ENCODE peak calls at places on chromosome 20, in seven cellular contexts. G is effector CD8-positive, alpha-beta T cell; A is endodermal cell; I is A172; C is ELR; X is nephron progenitor cell; K is body of pancreas. B is an unnamed sample.

GRCh38 chr20:51412991-51413471 is 129.5 kb downstream of the NFATC2 start:
- DNase-seq in G (no peak), A (peak), I (no peak), C (peak), X (no peak), K (no peak), B (peak)

GRCh38 chr20:346640-347316 is at the start of gene NRSN2:
- DNase-seq in G (no peak), A (peak), I (peak), C (peak), X (peak), K (peak), B (peak)

GRCh38 chr20:63702751-63703470 is 4.9 kb downstream of the ARFRP1 start:
- DNase-seq in G (no peak), A (no peak), I (no peak), C (no peak), X (no peak), K (peak), B (no peak)

GRCh38 chr20:37438464-37439222 is 82.4 kb upstream of the NNAT start:
- DNase-seq in G (no peak), A (peak), I (no peak), C (no peak), X (no peak), K (no peak), B (no peak)

GRCh38 chr20:13009682-13010406 is 1.1 kb downstream of the SPTLC3 start:
- DNase-seq in G (no peak), A (no peak), I (peak), C (peak), X (no peak), K (peak), B (peak)

GRCh38 chr20:30168025-30168799 is 1089.3 kb upstream of the DEFB115 start:
- DNase-seq in G (peak), A (no peak), I (no peak), C (no peak), X (no peak), K (peak), B (no peak)

GRCh38 chr20:1376007-1376406 is 16.8 kb downstream of the FKBP1A start:
- DNase-seq in G (no peak), A (peak), I (no peak), C (no peak), X (no peak), K (no peak), B (no peak)

GRCh38 chr20:31652917-31653385 is 15.2 kb downstream of the COX4I2 start:
- DNase-seq in G (no peak), A (no peak), I (no peak), C (peak), X (no peak), K (no peak), B (peak)

GRCh38 chr20:47038581-47039560 is 144.2 kb downstream of the EYA2 start:
- DNase-seq in G (no peak), A (no peak), I (no peak), C (no peak), X (no peak), K (no peak), B (no peak)

GRCh38 chr20:62587757-62588402 is 54.4 kb upstream of the SLCO4A1 start:
- DNase-seq in G (no peak), A (peak), I (peak), C (peak), X (peak), K (no peak), B (no peak)

B was measured in LHCN-M2.